ENCODE peak calls at places on chromosomes 1 and 21, in seven cellular contexts. X is GM12878, E is endothelial cell of umbilical vein, P is HCT116, V is A549, F is WTC11, G is K562. L is an unnamed sample.
A peak's percentile ranks its signal among the peaks of the same experiment; 100 is the strongest.

GRCh38 chr1:178518894-178519293 is 6.0 kb downstream of the TEX35 start:
- DNase-seq in X (no peak), E (no peak), P (no peak), V (no peak), F (no peak), G (no peak), L (no peak)

GRCh38 chr1:178046856-178047255 is 47.0 kb upstream of the RASAL2 start:
- DNase-seq in X (no peak), E (no peak), P (no peak), V (peak; percentile 30), F (no peak), G (no peak), L (no peak)

GRCh38 chr1:62391369-62391971 is 45.4 kb upstream of the USP1 start:
- DNase-seq in X (no peak), E (peak; percentile 5), P (peak; percentile 26), V (no peak), F (peak; percentile 83), G (peak; percentile 46), L (peak; percentile 43)

GRCh38 chr21:35219291-35219690 is 170.2 kb upstream of the RUNX1 start:
- DNase-seq in X (no peak), E (no peak), P (no peak), V (no peak), F (no peak), G (no peak), L (no peak)

GRCh38 chr1:26574018-26574417 is 44.5 kb downstream of the RPS6KA1 start:
- DNase-seq in X (no peak), E (no peak), P (no peak), V (no peak), F (no peak), G (no peak), L (no peak)

GRCh38 chr1:235326719-235327558 is 1.0 kb downstream of the ARID4B start:
- DNase-seq in X (peak; percentile 32), E (peak; percentile 63), P (no peak), V (peak; percentile 28), F (peak; percentile 40), G (peak; percentile 58), L (peak; percentile 76)

GRCh38 chr1:79371802-79372201 is 365.3 kb upstream of the ADGRL4 start:
- DNase-seq in X (no peak), E (no peak), P (no peak), V (no peak), F (no peak), G (no peak), L (no peak)

GRCh38 chr21:35469446-35469845 is 420.3 kb upstream of the RUNX1 start:
- DNase-seq in X (no peak), E (no peak), P (no peak), V (no peak), F (no peak), G (no peak), L (no peak)

GRCh38 chr1:93567255-93567918 is 114.2 kb downstream of the BCAR3 start:
- DNase-seq in X (no peak), E (peak; percentile 81), P (no peak), V (peak; percentile 28), F (no peak), G (peak; percentile 86), L (peak; percentile 41)

GRCh38 chr1:23559985-23560755 is 869 bp upstream of the ID3 start:
- DNase-seq in X (no peak), E (peak; percentile 58), P (no peak), V (no peak), F (no peak), G (no peak), L (no peak)

GRCh38 chr1:40397258-40397657 is 23.7 kb downstream of the SMAP2 start:
- DNase-seq in X (no peak), E (no peak), P (no peak), V (no peak), F (no peak), G (no peak), L (no peak)

GRCh38 chr1:40393173-40393572 is 19.6 kb downstream of the SMAP2 start:
- DNase-seq in X (no peak), E (no peak), P (no peak), V (no peak), F (no peak), G (no peak), L (peak; percentile 65)

GRCh38 chr1:40396420-40396819 is 22.9 kb downstream of the SMAP2 start:
- DNase-seq in X (no peak), E (no peak), P (no peak), V (no peak), F (no peak), G (no peak), L (peak; percentile 75)

GRCh38 chr1:40394456-40395172 is 21.1 kb downstream of the SMAP2 start:
- DNase-seq in X (no peak), E (no peak), P (no peak), V (no peak), F (no peak), G (no peak), L (peak; percentile 40)

DNA sequence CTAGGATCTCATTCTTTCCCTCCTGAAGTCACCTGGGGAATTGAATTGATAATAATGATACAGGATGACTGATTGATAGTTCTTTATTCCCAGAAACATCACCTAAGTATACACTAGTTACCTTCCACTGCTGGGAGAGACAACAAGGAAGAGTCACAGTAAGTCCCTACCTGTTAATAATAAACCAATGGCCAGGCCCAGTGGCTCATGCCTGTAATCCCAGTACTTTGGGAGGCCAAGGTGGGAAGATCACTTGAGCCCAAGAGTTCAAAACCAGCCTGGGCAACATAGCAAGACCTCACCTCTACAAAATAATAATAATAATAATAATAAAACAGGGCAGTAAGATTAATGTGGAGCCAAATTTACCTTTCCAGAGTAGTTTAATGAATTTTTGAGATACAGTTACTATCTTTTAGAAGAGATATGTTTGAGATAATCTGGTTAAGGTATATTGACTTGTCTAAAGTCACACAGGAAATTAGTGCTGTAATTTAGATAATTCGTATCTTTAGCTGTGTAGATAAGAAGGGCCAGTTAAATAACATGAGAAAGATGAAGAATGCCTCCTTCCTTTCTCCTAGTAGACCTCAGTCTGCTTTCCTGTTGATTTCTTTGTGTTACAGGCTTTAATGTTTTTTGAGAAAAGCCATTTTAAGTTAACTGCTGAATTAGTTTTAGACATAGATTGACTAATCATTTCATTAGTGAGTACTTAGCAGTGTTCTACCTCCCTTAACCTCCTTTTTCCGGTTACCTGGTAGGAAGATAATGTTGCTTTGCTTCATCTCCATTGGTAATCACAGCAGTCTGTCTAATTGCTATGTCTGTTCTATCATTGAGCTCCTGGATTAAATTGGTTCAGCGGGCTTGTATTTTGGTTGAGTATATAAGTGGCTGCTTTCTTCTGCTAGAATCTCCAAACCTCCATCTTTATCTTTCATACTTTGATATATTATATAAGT is 22.0 kb downstream of the SMAP2 start:
- DNase-seq in X (no peak), E (no peak), P (no peak), V (no peak), F (no peak), G (no peak), L (no peak)
- TF ChIP-seq MAX in X (no peak), E (no peak), P (no peak), V (no peak), F (no peak), G (no peak), L (no peak)

DNA sequence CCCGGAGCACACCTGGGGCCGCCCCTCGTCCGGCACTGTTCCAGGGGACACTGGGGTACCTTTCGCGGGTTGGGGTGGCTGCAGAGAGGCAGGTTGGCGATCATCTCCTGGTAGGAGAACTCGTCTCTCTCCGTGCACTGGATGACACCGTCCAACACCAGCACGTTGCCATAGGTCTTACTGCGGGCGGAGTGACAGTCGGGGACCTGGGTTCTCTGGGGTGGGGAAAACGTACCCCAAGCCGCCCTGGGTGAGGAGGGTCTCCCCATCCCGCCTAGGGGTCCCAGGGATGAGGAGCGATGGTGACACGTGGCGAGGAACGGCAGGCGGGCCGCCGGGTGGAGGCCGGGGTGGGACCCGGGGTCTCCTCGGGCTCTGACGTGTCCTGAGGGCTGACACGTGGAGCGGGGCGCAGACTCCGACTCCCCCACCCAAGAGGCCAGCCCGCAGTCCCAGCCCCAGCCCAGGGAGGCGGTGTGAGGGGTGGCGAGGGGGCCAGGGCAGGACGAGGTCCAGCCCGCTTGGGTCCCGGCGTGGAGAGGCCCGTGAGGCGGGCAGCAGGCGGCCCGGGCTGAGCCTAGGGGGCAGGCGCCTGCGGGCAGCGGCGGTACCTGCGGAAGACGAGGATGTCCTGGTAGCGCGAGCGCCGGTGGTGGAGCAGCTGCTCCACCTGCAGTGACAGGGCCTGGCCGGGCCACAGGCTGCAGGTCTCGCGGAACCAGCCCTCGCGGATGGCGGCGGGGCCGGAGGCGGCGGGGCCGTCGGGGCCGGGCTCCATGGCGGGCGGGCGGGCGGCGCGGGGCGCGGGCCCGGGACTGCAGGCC is 440 bp downstream of the SRM start:
- DNase-seq in X (no peak), E (peak; percentile 33), P (no peak), V (no peak), F (no peak), G (peak; percentile 65), L (peak; percentile 61)
- TF ChIP-seq MAX in X (no peak), E (no peak), P (peak; percentile 49), V (peak; percentile 72), F (peak; percentile 40), G (peak; percentile 77), L (peak; percentile 64)

DNA sequence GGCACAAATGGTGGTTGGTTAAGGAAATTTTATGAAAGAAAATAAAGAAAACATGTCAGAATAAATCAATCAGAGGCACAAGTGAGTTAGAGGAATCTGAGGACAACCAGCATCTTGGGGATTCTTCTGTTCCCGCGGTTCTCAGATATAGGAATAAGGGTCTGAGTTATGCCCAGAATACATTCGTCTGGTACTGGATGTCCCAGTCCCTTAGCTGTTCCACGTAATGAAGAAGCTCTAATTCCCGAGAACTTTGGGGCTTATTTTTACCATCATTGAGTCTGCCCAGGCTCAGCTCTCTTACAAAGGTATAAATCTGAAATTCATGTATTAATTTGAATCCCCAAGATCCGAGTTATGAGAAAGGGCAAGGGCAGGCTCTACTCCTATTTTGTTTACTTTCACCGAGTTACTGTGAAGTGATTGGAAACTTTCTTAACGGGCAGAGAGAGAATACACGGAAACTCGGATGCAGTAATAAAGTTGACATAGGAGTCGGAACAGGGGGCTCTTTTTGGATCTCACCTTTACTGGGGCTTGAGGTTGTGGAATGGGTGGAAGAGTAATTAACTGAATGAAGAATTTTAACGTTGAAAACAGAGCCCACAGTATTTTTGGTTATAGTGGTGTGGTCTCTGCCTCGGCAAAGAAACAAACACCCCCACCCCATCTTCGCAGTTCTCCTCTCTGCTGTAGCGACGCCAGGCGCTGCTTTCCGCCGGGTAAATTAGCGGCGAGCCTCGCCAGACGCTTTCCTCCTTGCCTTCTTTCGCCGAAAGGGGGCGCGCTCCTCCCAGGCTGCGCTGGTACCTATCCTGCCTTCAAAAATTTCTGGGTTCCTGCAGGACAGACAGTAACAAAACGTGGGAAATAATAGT is 7.1 kb downstream of the PRRX1 start:
- DNase-seq in X (no peak), E (peak; percentile 43), P (no peak), V (no peak), F (peak; percentile 85), G (peak; percentile 45), L (no peak)
- TF ChIP-seq MAX in X (no peak), E (no peak), P (no peak), V (no peak), F (no peak), G (no peak), L (no peak)

GRCh38 chr21:46095106-46095719 is 2.7 kb upstream of the COL6A2 start:
- DNase-seq in X (no peak), E (no peak), P (no peak), V (no peak), F (no peak), G (peak; percentile 24), L (no peak)

GRCh38 chr21:46096596-46096981 is 1.3 kb upstream of the COL6A2 start:
- DNase-seq in X (no peak), E (no peak), P (no peak), V (no peak), F (peak; percentile 10), G (no peak), L (no peak)

GRCh38 chr21:46096997-46097825 is 701 bp upstream of the COL6A2 start:
- DNase-seq in X (no peak), E (no peak), P (no peak), V (no peak), F (peak; percentile 39), G (peak; percentile 12), L (no peak)

GRCh38 chr21:46094401-46095105 is 3.4 kb upstream of the COL6A2 start:
- DNase-seq in X (no peak), E (no peak), P (no peak), V (no peak), F (no peak), G (no peak), L (no peak)

GRCh38 chr21:46095814-46096595 is 1.9 kb upstream of the COL6A2 start:
- DNase-seq in X (no peak), E (no peak), P (no peak), V (no peak), F (no peak), G (peak; percentile 11), L (no peak)
- TF ChIP-seq MAX in X (no peak), E (no peak), P (no peak), V (no peak), F (no peak), G (no peak), L (no peak)